ENCODE peak calls at places on chromosome 12, in eight cellular contexts. R, S, M, N, L, Y, I and A are unnamed samples.

GRCh38 chr12:7376196-7376595 is 67.8 kb downstream of the CD163L1 start:
- ATAC-seq in N (no peak), R (no peak), S (no peak), L (no peak), Y (no peak), I (no peak), M (no peak), A (no peak)

GRCh38 chr12:40469736-40470135 is 222.5 kb upstream of the CNTN1 start:
- ATAC-seq in M (no peak), L (no peak), R (no peak), Y (no peak), S (no peak), N (no peak), I (no peak), A (no peak)

GRCh38 chr12:122021193-122021821 is 377 bp upstream of the BCL7A start:
- ATAC-seq in S (no peak), N (peak; percentile 47), M (no peak), I (peak; percentile 16), L (peak; percentile 25), Y (no peak), R (no peak), A (no peak)

GRCh38 chr12:43290836-43291235 is 261.2 kb downstream of the ADAMTS20 start:
- ATAC-seq in L (no peak), S (no peak), M (no peak), Y (no peak), I (no peak), R (no peak), N (no peak), A (no peak)

GRCh38 chr12:23906329-23906728 is 43.1 kb downstream of the SOX5 start:
- ATAC-seq in R (no peak), L (no peak), Y (no peak), I (peak; percentile 45), S (no peak), N (no peak), M (peak; percentile 83), A (no peak)

GRCh38 chr12:129549656-129550055 is 354.2 kb downstream of the TMEM132D start:
- ATAC-seq in S (no peak), M (no peak), I (no peak), L (no peak), Y (no peak), R (no peak), N (no peak), A (no peak)

GRCh38 chr12:108612788-108613282 is 15.0 kb upstream of the TMEM119 start:
- ATAC-seq in I (peak; percentile 82), M (no peak), L (peak; percentile 73), R (peak; percentile 65), Y (no peak), N (no peak), S (peak; percentile 18), A (no peak)

GRCh38 chr12:113114447-113115178 is 20.9 kb downstream of the RASAL1 start:
- ATAC-seq in S (no peak), R (no peak), N (peak; percentile 50), M (peak; percentile 27), I (no peak), Y (no peak), L (no peak), A (no peak)

GRCh38 chr12:92452763-92453162 is 250.0 kb upstream of the PLEKHG7 start:
- ATAC-seq in I (no peak), Y (no peak), M (no peak), S (no peak), R (no peak), L (no peak), N (no peak), A (no peak)

GRCh38 chr12:69720748-69721147 is 17.9 kb upstream of the RAB3IP start:
- ATAC-seq in I (no peak), N (no peak), R (peak; percentile 61), L (no peak), S (no peak), M (no peak), Y (no peak), A (no peak)

GRCh38 chr12:14839262-14839661 is 4.1 kb downstream of the ART4 start:
- ATAC-seq in S (no peak), L (no peak), R (no peak), M (no peak), Y (no peak), N (no peak), I (no peak), A (no peak)

DNA sequence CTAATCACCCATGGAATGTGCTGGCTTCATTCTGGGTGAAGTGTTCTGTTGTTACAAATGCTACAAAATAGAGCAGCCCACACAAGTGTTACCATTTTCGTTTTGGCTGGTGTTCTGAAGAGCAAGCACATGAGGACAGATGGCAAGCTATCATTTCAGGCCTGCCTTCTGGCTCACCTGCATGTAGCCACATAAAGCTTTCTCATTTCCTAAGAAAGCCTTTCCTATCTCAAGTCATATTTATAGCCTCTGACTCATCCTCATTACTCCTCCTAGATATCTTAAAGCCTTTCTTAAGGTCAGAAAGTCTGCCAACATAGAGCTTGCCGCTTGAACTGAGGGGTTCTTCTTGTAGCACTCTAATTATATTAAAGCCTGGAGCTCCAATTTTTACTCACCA is 89.0 kb downstream of the PTPRR start:
- ATAC-seq in M (no peak), Y (no peak), L (peak; percentile 78), N (no peak), S (no peak), R (no peak), I (no peak), A (no peak)
- H3K27ac ChIP-seq in M (no peak overlapping the region), Y (no peak overlapping the region), L (no peak overlapping the region), N (no peak overlapping the region), S (no peak overlapping the region), R (no peak overlapping the region), I (no peak overlapping the region), A (no peak overlapping the region)

DNA sequence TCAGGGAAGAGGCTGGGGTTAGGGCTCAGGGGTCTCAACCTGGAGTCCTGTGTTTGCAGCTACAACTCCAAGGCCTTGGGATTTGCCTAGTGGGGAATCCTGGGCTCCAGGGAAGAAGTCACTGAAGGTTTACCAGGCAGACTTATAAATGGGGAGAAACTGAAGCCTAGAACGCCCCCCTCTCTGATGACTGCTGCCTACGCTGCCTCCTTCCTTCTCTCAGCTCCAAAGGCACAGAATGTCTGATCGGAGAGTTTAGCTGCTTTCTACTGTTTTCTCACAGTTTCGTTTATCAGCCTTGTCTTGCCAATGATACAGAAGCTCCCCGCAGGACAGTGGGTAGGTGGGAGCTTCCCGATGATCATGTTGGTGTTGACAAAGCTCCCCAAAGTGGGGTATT is 101.7 kb downstream of the CACNA1C start:
- ATAC-seq in S (no peak), Y (no peak), I (no peak), N (no peak), M (no peak), R (no peak), L (no peak), A (no peak)
- TF ChIP-seq POLR2AphosphoS5 in S (no peak), Y (no peak), I (no peak), N (no peak), M (no peak), R (no peak), L (no peak), A (no peak)

DNA sequence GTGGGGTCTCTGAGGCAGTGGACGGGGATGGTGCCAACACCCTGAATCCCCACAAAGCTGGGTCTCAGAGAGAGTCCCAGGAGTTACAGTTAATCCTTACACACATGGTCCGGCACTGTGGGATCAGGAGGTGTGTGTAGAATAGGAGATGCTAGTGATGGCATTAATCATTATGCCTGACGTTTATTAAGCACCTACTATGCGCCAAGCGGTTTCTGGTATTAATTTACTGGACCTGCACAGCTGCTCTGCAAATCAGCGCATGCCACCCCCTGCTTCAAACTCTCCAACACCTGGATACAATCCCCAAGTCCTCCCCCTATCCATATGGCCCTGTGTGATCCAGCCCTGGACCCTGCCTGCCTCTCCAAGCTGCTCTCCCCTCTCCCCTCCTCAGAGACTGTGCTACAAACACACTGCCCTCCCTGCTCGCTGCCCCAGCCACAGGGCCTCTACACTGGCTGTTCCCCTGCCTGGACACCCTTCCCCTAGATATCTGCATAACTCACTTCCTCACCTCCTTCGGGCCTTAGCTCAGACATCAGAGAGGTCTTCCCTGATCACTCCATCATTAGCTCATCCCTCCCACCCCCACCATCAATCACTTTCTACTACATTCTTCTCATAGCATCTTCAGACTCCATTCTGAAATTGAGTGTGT is 86.0 kb downstream of the RFLNA start:
- ATAC-seq in M (no peak), S (no peak), R (no peak), N (no peak), L (no peak), Y (no peak), I (no peak), A (no peak)
- H3K36me3 ChIP-seq in M (peaks cover 13% of the 10 kb centered on the region), S (peaks cover 49% of the 10 kb centered on the region), R (peaks cover 49% of the 10 kb centered on the region), N (peaks cover 5% of the 10 kb centered on the region), L (peaks cover 12% of the 10 kb centered on the region), Y (peaks cover 86% of the 10 kb centered on the region), I (peaks cover 8% of the 10 kb centered on the region), A (no peaks in the 10 kb centered on the region)

DNA sequence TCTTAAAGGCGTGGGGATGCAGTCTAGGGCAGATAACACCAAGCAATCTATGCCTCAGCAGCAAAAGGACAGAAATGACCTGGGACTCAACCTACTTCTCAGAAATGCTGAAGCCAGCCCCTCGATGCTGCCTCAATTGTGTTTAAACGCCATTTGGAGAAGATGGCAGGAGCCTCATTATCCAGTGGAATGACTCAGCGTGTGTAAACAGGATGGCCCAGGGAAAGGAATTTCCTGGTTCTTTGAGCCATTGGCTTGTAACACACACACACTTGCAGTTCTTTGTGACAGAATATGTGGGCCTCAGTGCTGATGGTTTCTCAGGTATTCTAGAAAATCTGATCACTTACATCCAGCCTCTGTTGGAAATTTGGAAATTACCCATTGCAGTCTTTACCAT is 154.3 kb downstream of the NTF3 start:
- ATAC-seq in Y (no peak), I (no peak), L (no peak), R (peak; percentile 56), M (no peak), N (no peak), S (no peak), A (no peak)
- H3K27ac ChIP-seq in Y (no peak overlapping the region), I (no peak overlapping the region), L (no peak overlapping the region), R (no peak overlapping the region), M (no peak overlapping the region), N (no peak overlapping the region), S (no peak overlapping the region), A (peak overlapping the region; percentile 7)

GRCh38 chr12:53961025-53961761 is 6.5 kb downstream of the HOXC12 start:
- ATAC-seq in R (peak; percentile 93), M (no peak), L (no peak), S (peak; percentile 66), I (peak; percentile 22), N (no peak), Y (no peak), A (no peak)
- TF ChIP-seq POLR2AphosphoS5 in R (no peak), M (no peak), L (no peak), S (no peak), I (no peak), N (no peak), Y (no peak), A (no peak)